ENCODE peak calls at places on chromosomes 3 and 15, in ten cellular contexts. One of them, this sample, is unnamed.

GRCh38 chr15:90666135-90666909 is 50.8 kb upstream of the BLM start:
- DNase-seq in IMR-90: no peak
- DNase-seq in cardiac fibroblast: no peak
- DNase-seq in mesothelial cell of epicardium: no peak
- DNase-seq in testis: no peak
- DNase-seq in pancreas: no peak
- DNase-seq in bronchial epithelial cell: no peak
- DNase-seq in fibroblast of lung: no peak
- DNase-seq in body of pancreas: no peak
- DNase-seq in AG09319: no peak
- DNase-seq in this sample: no peak

GRCh38 chr3:168249048-168249538 is 153.4 kb upstream of the GOLIM4 start:
- DNase-seq in bronchial epithelial cell: no peak
- DNase-seq in testis: peak
- DNase-seq in body of pancreas: no peak
- DNase-seq in fibroblast of lung: peak
- DNase-seq in AG09319: no peak
- DNase-seq in cardiac fibroblast: no peak
- DNase-seq in mesothelial cell of epicardium: no peak
- DNase-seq in IMR-90: peak
- DNase-seq in pancreas: no peak
- DNase-seq in this sample: no peak

GRCh38 chr3:136247436-136247835 is 2.7 kb upstream of the PCCB start:
- DNase-seq in pancreas: no peak
- DNase-seq in testis: no peak
- DNase-seq in IMR-90: no peak
- DNase-seq in bronchial epithelial cell: no peak
- DNase-seq in mesothelial cell of epicardium: no peak
- DNase-seq in AG09319: no peak
- DNase-seq in cardiac fibroblast: no peak
- DNase-seq in body of pancreas: no peak
- DNase-seq in fibroblast of lung: no peak
- DNase-seq in this sample: no peak

GRCh38 chr3:29627136-29628117 is 346.6 kb downstream of the RBMS3 start:
- DNase-seq in AG09319: no peak
- DNase-seq in IMR-90: peak
- DNase-seq in mesothelial cell of epicardium: no peak
- DNase-seq in body of pancreas: no peak
- DNase-seq in pancreas: no peak
- DNase-seq in testis: no peak
- DNase-seq in bronchial epithelial cell: no peak
- DNase-seq in cardiac fibroblast: no peak
- DNase-seq in fibroblast of lung: no peak
- DNase-seq in this sample: no peak

GRCh38 chr3:113697192-113698090 is 999 bp upstream of the USF3 start:
- DNase-seq in bronchial epithelial cell: peak
- DNase-seq in cardiac fibroblast: peak
- DNase-seq in fibroblast of lung: no peak
- DNase-seq in pancreas: peak
- DNase-seq in body of pancreas: peak
- DNase-seq in mesothelial cell of epicardium: peak
- DNase-seq in IMR-90: peak
- DNase-seq in AG09319: no peak
- DNase-seq in testis: peak
- DNase-seq in this sample: no peak

GRCh38 chr15:63188247-63188936 is 1.0 kb upstream of the RAB8B start:
- DNase-seq in bronchial epithelial cell: no peak
- DNase-seq in IMR-90: no peak
- DNase-seq in cardiac fibroblast: no peak
- DNase-seq in AG09319: no peak
- DNase-seq in body of pancreas: no peak
- DNase-seq in fibroblast of lung: no peak
- DNase-seq in testis: no peak
- DNase-seq in mesothelial cell of epicardium: no peak
- DNase-seq in pancreas: no peak
- DNase-seq in this sample: no peak

GRCh38 chr3:121152573-121152972 is 244.6 kb downstream of the STXBP5L start:
- DNase-seq in fibroblast of lung: peak
- DNase-seq in AG09319: no peak
- DNase-seq in bronchial epithelial cell: peak
- DNase-seq in mesothelial cell of epicardium: no peak
- DNase-seq in pancreas: no peak
- DNase-seq in body of pancreas: no peak
- DNase-seq in testis: peak
- DNase-seq in cardiac fibroblast: peak
- DNase-seq in IMR-90: no peak
- DNase-seq in this sample: no peak

GRCh38 chr3:183692436-183692835 is 5.2 kb upstream of the YEATS2 start:
- DNase-seq in testis: no peak
- DNase-seq in fibroblast of lung: no peak
- DNase-seq in pancreas: no peak
- DNase-seq in AG09319: no peak
- DNase-seq in mesothelial cell of epicardium: no peak
- DNase-seq in body of pancreas: no peak
- DNase-seq in IMR-90: no peak
- DNase-seq in bronchial epithelial cell: no peak
- DNase-seq in cardiac fibroblast: no peak
- DNase-seq in this sample: no peak

GRCh38 chr3:149042766-149043386 is 43.5 kb downstream of the HLTF start:
- DNase-seq in AG09319: no peak
- DNase-seq in body of pancreas: no peak
- DNase-seq in cardiac fibroblast: peak
- DNase-seq in IMR-90: peak
- DNase-seq in mesothelial cell of epicardium: no peak
- DNase-seq in pancreas: no peak
- DNase-seq in bronchial epithelial cell: peak
- DNase-seq in fibroblast of lung: peak
- DNase-seq in testis: no peak
- DNase-seq in this sample: no peak

GRCh38 chr3:107206945-107207344 is 170.3 kb upstream of the CCDC54 start:
- DNase-seq in IMR-90: no peak
- DNase-seq in AG09319: no peak
- DNase-seq in cardiac fibroblast: peak
- DNase-seq in body of pancreas: no peak
- DNase-seq in testis: no peak
- DNase-seq in mesothelial cell of epicardium: no peak
- DNase-seq in pancreas: no peak
- DNase-seq in fibroblast of lung: no peak
- DNase-seq in bronchial epithelial cell: no peak
- DNase-seq in this sample: no peak

GRCh38 chr3:157626817-157627216 is 123.6 kb upstream of the VEPH1 start:
- DNase-seq in IMR-90: no peak
- DNase-seq in fibroblast of lung: no peak
- DNase-seq in pancreas: no peak
- DNase-seq in body of pancreas: no peak
- DNase-seq in bronchial epithelial cell: peak
- DNase-seq in mesothelial cell of epicardium: no peak
- DNase-seq in testis: no peak
- DNase-seq in AG09319: no peak
- DNase-seq in cardiac fibroblast: no peak
- DNase-seq in this sample: no peak

GRCh38 chr3:146503459-146504202 is 34.3 kb upstream of the PLSCR2 start:
- DNase-seq in testis: no peak
- DNase-seq in bronchial epithelial cell: peak
- DNase-seq in mesothelial cell of epicardium: no peak
- DNase-seq in pancreas: no peak
- DNase-seq in fibroblast of lung: peak
- DNase-seq in AG09319: peak
- DNase-seq in cardiac fibroblast: peak
- DNase-seq in body of pancreas: no peak
- DNase-seq in IMR-90: peak
- DNase-seq in this sample: no peak

GRCh38 chr15:70556804-70557203 is 206.6 kb downstream of the UACA start:
- DNase-seq in AG09319: no peak
- DNase-seq in pancreas: no peak
- DNase-seq in IMR-90: no peak
- DNase-seq in body of pancreas: no peak
- DNase-seq in fibroblast of lung: no peak
- DNase-seq in cardiac fibroblast: no peak
- DNase-seq in testis: no peak
- DNase-seq in bronchial epithelial cell: no peak
- DNase-seq in mesothelial cell of epicardium: no peak
- DNase-seq in this sample: no peak

GRCh38 chr3:128168830-128169229 is 15.5 kb downstream of the EEFSEC start:
- DNase-seq in pancreas: no peak
- DNase-seq in cardiac fibroblast: no peak
- DNase-seq in fibroblast of lung: no peak
- DNase-seq in bronchial epithelial cell: no peak
- DNase-seq in IMR-90: no peak
- DNase-seq in AG09319: no peak
- DNase-seq in body of pancreas: no peak
- DNase-seq in testis: no peak
- DNase-seq in mesothelial cell of epicardium: no peak
- DNase-seq in this sample: no peak

GRCh38 chr15:44666208-44667038 is 3.0 kb upstream of the SPG11 start:
- DNase-seq in pancreas: no peak
- DNase-seq in body of pancreas: no peak
- DNase-seq in IMR-90: no peak
- DNase-seq in cardiac fibroblast: no peak
- DNase-seq in testis: no peak
- DNase-seq in bronchial epithelial cell: no peak
- DNase-seq in AG09319: no peak
- DNase-seq in mesothelial cell of epicardium: no peak
- DNase-seq in fibroblast of lung: no peak
- DNase-seq in this sample: no peak

GRCh38 chr3:143348486-143349327 is 229.1 kb downstream of the CHST2 start:
- DNase-seq in mesothelial cell of epicardium: no peak
- DNase-seq in cardiac fibroblast: no peak
- DNase-seq in AG09319: no peak
- DNase-seq in pancreas: no peak
- DNase-seq in fibroblast of lung: no peak
- DNase-seq in IMR-90: no peak
- DNase-seq in testis: no peak
- DNase-seq in bronchial epithelial cell: no peak
- DNase-seq in body of pancreas: no peak
- DNase-seq in this sample: no peak
- TF ChIP-seq CTCF in mesothelial cell of epicardium: no peak
- TF ChIP-seq CTCF in cardiac fibroblast: peak
- TF ChIP-seq CTCF in AG09319: peak
- TF ChIP-seq CTCF in pancreas: no peak
- TF ChIP-seq CTCF in fibroblast of lung: peak
- TF ChIP-seq CTCF in IMR-90: no peak
- TF ChIP-seq CTCF in testis: no peak
- TF ChIP-seq CTCF in bronchial epithelial cell: no peak
- TF ChIP-seq CTCF in body of pancreas: no peak
- TF ChIP-seq CTCF in this sample: no peak

GRCh38 chr15:28989239-28989830 is 103.6 kb downstream of the APBA2 start:
- DNase-seq in mesothelial cell of epicardium: no peak
- DNase-seq in pancreas: no peak
- DNase-seq in body of pancreas: no peak
- DNase-seq in bronchial epithelial cell: no peak
- DNase-seq in testis: peak
- DNase-seq in fibroblast of lung: no peak
- DNase-seq in IMR-90: peak
- DNase-seq in AG09319: no peak
- DNase-seq in cardiac fibroblast: no peak
- DNase-seq in this sample: no peak
- TF ChIP-seq CTCF in mesothelial cell of epicardium: no peak
- TF ChIP-seq CTCF in pancreas: no peak
- TF ChIP-seq CTCF in body of pancreas: no peak
- TF ChIP-seq CTCF in bronchial epithelial cell: no peak
- TF ChIP-seq CTCF in testis: no peak
- TF ChIP-seq CTCF in fibroblast of lung: no peak
- TF ChIP-seq CTCF in IMR-90: peak
- TF ChIP-seq CTCF in AG09319: no peak
- TF ChIP-seq CTCF in cardiac fibroblast: no peak
- TF ChIP-seq CTCF in this sample: no peak

GRCh38 chr3:40782086-40782721 is 257.4 kb downstream of the ZNF621 start:
- DNase-seq in pancreas: no peak
- DNase-seq in IMR-90: no peak
- DNase-seq in mesothelial cell of epicardium: no peak
- DNase-seq in fibroblast of lung: no peak
- DNase-seq in cardiac fibroblast: peak
- DNase-seq in testis: no peak
- DNase-seq in bronchial epithelial cell: peak
- DNase-seq in body of pancreas: no peak
- DNase-seq in AG09319: no peak
- DNase-seq in this sample: no peak

GRCh38 chr3:40780801-40781406 is 256.1 kb downstream of the ZNF621 start:
- DNase-seq in bronchial epithelial cell: peak
- DNase-seq in cardiac fibroblast: peak
- DNase-seq in IMR-90: no peak
- DNase-seq in fibroblast of lung: peak
- DNase-seq in body of pancreas: peak
- DNase-seq in pancreas: peak
- DNase-seq in AG09319: peak
- DNase-seq in testis: peak
- DNase-seq in mesothelial cell of epicardium: no peak
- DNase-seq in this sample: no peak

GRCh38 chr3:40779039-40779438 is 254.3 kb downstream of the ZNF621 start:
- DNase-seq in fibroblast of lung: no peak
- DNase-seq in bronchial epithelial cell: no peak
- DNase-seq in cardiac fibroblast: no peak
- DNase-seq in AG09319: no peak
- DNase-seq in pancreas: no peak
- DNase-seq in mesothelial cell of epicardium: no peak
- DNase-seq in testis: no peak
- DNase-seq in body of pancreas: no peak
- DNase-seq in IMR-90: no peak
- DNase-seq in this sample: no peak

GRCh38 chr3:40780341-40780800 is 255.6 kb downstream of the ZNF621 start:
- DNase-seq in bronchial epithelial cell: no peak
- DNase-seq in body of pancreas: peak
- DNase-seq in mesothelial cell of epicardium: no peak
- DNase-seq in cardiac fibroblast: peak
- DNase-seq in testis: peak
- DNase-seq in IMR-90: no peak
- DNase-seq in pancreas: peak
- DNase-seq in AG09319: peak
- DNase-seq in fibroblast of lung: no peak
- DNase-seq in this sample: no peak
- TF ChIP-seq CTCF in bronchial epithelial cell: no peak
- TF ChIP-seq CTCF in body of pancreas: no peak
- TF ChIP-seq CTCF in mesothelial cell of epicardium: no peak
- TF ChIP-seq CTCF in cardiac fibroblast: no peak
- TF ChIP-seq CTCF in testis: no peak
- TF ChIP-seq CTCF in IMR-90: no peak
- TF ChIP-seq CTCF in pancreas: no peak
- TF ChIP-seq CTCF in AG09319: no peak
- TF ChIP-seq CTCF in fibroblast of lung: no peak
- TF ChIP-seq CTCF in this sample: no peak

DNA sequence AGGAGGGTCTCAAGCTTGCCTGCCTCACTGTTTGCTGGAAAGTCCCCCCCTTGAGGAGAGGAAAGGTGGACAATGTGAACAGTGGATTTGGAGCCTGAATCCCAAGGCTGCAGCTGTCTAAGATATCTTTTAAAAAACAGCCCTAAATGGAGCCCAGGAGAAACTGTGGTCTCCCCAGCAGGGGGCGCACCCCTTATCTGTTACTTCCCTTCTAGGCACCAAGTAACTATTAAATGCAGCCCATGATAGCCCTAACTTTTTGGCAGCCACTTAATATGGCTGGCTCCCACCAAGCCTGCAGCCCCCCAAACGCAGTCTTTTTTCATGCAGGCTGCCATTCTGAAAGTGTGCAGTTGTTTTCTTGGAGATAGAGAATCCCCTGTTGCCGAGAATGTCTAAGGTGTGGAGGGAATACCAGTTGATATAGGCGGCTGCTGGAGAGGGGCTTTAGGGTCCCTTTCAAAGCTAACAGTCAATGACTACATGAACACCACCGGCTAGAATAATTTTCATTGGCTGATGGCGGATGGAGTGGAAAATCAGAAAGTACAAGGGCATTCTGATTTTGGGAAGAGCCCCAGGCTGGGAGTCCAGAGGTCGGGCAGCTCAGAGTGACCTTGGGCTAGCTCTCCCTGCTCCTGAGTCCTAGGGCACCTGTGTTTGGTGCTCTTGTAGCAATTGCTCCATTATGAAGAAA is 1.3 kb downstream of the RHCG start:
- DNase-seq in body of pancreas: no peak
- DNase-seq in fibroblast of lung: no peak
- DNase-seq in pancreas: no peak
- DNase-seq in testis: peak
- DNase-seq in mesothelial cell of epicardium: no peak
- DNase-seq in cardiac fibroblast: peak
- DNase-seq in IMR-90: no peak
- DNase-seq in AG09319: no peak
- DNase-seq in bronchial epithelial cell: no peak
- DNase-seq in this sample: no peak
- TF ChIP-seq CTCF in body of pancreas: no peak
- TF ChIP-seq CTCF in fibroblast of lung: peak
- TF ChIP-seq CTCF in pancreas: no peak
- TF ChIP-seq CTCF in testis: peak
- TF ChIP-seq CTCF in mesothelial cell of epicardium: peak
- TF ChIP-seq CTCF in cardiac fibroblast: peak
- TF ChIP-seq CTCF in IMR-90: peak
- TF ChIP-seq CTCF in AG09319: peak
- TF ChIP-seq CTCF in bronchial epithelial cell: peak
- TF ChIP-seq CTCF in this sample: peak

This sample was measured in type B pancreatic cell.